ENCODE peak calls at places on chromosomes 12 and 14, in eight cellular contexts. One of them, this sample, is unnamed.

GRCh38 chr14:77641534-77642341 is 25.3 kb upstream of the SPTLC2 start:
- DNase-seq in fibroblast of the conjunctiva: peak; percentile 54
- DNase-seq in GM12865: peak; percentile 81
- DNase-seq in EL: peak; percentile 77
- DNase-seq in GM13976: peak; percentile 83
- DNase-seq in astrocyte of the hippocampus: peak; percentile 46
- DNase-seq in SHP77: no peak
- DNase-seq in neural progenitor cell: no peak
- DNase-seq in this sample: peak; percentile 81

GRCh38 chr14:80959448-80960006 is 4.1 kb downstream of the TSHR start:
- DNase-seq in GM13976: peak; percentile 56
- DNase-seq in EL: peak; percentile 3
- DNase-seq in fibroblast of the conjunctiva: no peak
- DNase-seq in GM12865: peak; percentile 95
- DNase-seq in astrocyte of the hippocampus: no peak
- DNase-seq in SHP77: no peak
- DNase-seq in neural progenitor cell: no peak
- DNase-seq in this sample: no peak

GRCh38 chr12:124848621-124849380 is 14.9 kb downstream of the SCARB1 start:
- DNase-seq in EL: no peak
- DNase-seq in GM12865: no peak
- DNase-seq in GM13976: no peak
- DNase-seq in astrocyte of the hippocampus: no peak
- DNase-seq in SHP77: no peak
- DNase-seq in fibroblast of the conjunctiva: no peak
- DNase-seq in neural progenitor cell: no peak
- DNase-seq in this sample: no peak

GRCh38 chr14:23433457-23433856 is 2.0 kb downstream of the MYH7 start:
- DNase-seq in EL: no peak
- DNase-seq in fibroblast of the conjunctiva: no peak
- DNase-seq in GM12865: no peak
- DNase-seq in GM13976: no peak
- DNase-seq in SHP77: no peak
- DNase-seq in neural progenitor cell: no peak
- DNase-seq in astrocyte of the hippocampus: no peak
- DNase-seq in this sample: no peak

GRCh38 chr12:49225551-49226166 is 36.8 kb upstream of the TUBA1A start:
- DNase-seq in GM12865: no peak
- DNase-seq in fibroblast of the conjunctiva: no peak
- DNase-seq in neural progenitor cell: no peak
- DNase-seq in SHP77: no peak
- DNase-seq in GM13976: no peak
- DNase-seq in astrocyte of the hippocampus: peak; percentile 56
- DNase-seq in EL: peak; percentile 42
- DNase-seq in this sample: peak; percentile 80

GRCh38 chr14:97210202-97210601 is 413.0 kb downstream of the VRK1 start:
- DNase-seq in GM13976: no peak
- DNase-seq in SHP77: no peak
- DNase-seq in astrocyte of the hippocampus: no peak
- DNase-seq in GM12865: no peak
- DNase-seq in neural progenitor cell: no peak
- DNase-seq in fibroblast of the conjunctiva: no peak
- DNase-seq in EL: no peak
- DNase-seq in this sample: no peak

GRCh38 chr12:115174928-115175327 is 491.0 kb upstream of the TBX3 start:
- DNase-seq in SHP77: no peak
- DNase-seq in fibroblast of the conjunctiva: no peak
- DNase-seq in astrocyte of the hippocampus: no peak
- DNase-seq in neural progenitor cell: no peak
- DNase-seq in EL: no peak
- DNase-seq in GM13976: no peak
- DNase-seq in GM12865: no peak
- DNase-seq in this sample: no peak

GRCh38 chr12:129901256-129901655 is 2.6 kb downstream of the TMEM132D start:
- DNase-seq in neural progenitor cell: no peak
- DNase-seq in GM13976: no peak
- DNase-seq in EL: no peak
- DNase-seq in astrocyte of the hippocampus: peak; percentile 58
- DNase-seq in GM12865: no peak
- DNase-seq in fibroblast of the conjunctiva: no peak
- DNase-seq in SHP77: no peak
- DNase-seq in this sample: no peak

GRCh38 chr12:91988076-91988475 is 157.6 kb downstream of the BTG1 start:
- DNase-seq in GM12865: no peak
- DNase-seq in EL: no peak
- DNase-seq in SHP77: no peak
- DNase-seq in fibroblast of the conjunctiva: no peak
- DNase-seq in neural progenitor cell: no peak
- DNase-seq in GM13976: no peak
- DNase-seq in astrocyte of the hippocampus: peak; percentile 72
- DNase-seq in this sample: no peak

GRCh38 chr14:85867450-85867849 is 337.5 kb downstream of the FLRT2 start:
- DNase-seq in GM13976: no peak
- DNase-seq in GM12865: no peak
- DNase-seq in fibroblast of the conjunctiva: no peak
- DNase-seq in SHP77: no peak
- DNase-seq in EL: no peak
- DNase-seq in neural progenitor cell: no peak
- DNase-seq in astrocyte of the hippocampus: no peak
- DNase-seq in this sample: no peak

GRCh38 chr12:108586306-108586705 is 11.6 kb downstream of the TMEM119 start:
- DNase-seq in GM12865: no peak
- DNase-seq in GM13976: peak; percentile 15
- DNase-seq in EL: no peak
- DNase-seq in neural progenitor cell: no peak
- DNase-seq in astrocyte of the hippocampus: no peak
- DNase-seq in fibroblast of the conjunctiva: no peak
- DNase-seq in SHP77: no peak
- DNase-seq in this sample: no peak

GRCh38 chr14:52076334-52076733 is 7.5 kb upstream of the NID2 start:
- DNase-seq in GM12865: no peak
- DNase-seq in EL: peak; percentile 77
- DNase-seq in neural progenitor cell: no peak
- DNase-seq in GM13976: no peak
- DNase-seq in fibroblast of the conjunctiva: no peak
- DNase-seq in astrocyte of the hippocampus: peak; percentile 81
- DNase-seq in SHP77: no peak
- DNase-seq in this sample: no peak

GRCh38 chr14:71341160-71341559 is 433.9 kb downstream of the PCNX1 start:
- DNase-seq in neural progenitor cell: no peak
- DNase-seq in GM13976: no peak
- DNase-seq in EL: no peak
- DNase-seq in GM12865: no peak
- DNase-seq in fibroblast of the conjunctiva: no peak
- DNase-seq in astrocyte of the hippocampus: no peak
- DNase-seq in SHP77: no peak
- DNase-seq in this sample: no peak

GRCh38 chr12:20376984-20377383 is 8.6 kb downstream of the PDE3A start:
- DNase-seq in EL: peak; percentile 33
- DNase-seq in neural progenitor cell: peak; percentile 10
- DNase-seq in GM12865: peak; percentile 17
- DNase-seq in SHP77: no peak
- DNase-seq in fibroblast of the conjunctiva: peak; percentile 17
- DNase-seq in GM13976: no peak
- DNase-seq in astrocyte of the hippocampus: peak; percentile 37
- DNase-seq in this sample: no peak

GRCh38 chr14:37036669-37037341 is 135.6 kb downstream of the SLC25A21 start:
- DNase-seq in GM13976: no peak
- DNase-seq in SHP77: no peak
- DNase-seq in GM12865: peak; percentile 21
- DNase-seq in EL: peak; percentile 26
- DNase-seq in neural progenitor cell: no peak
- DNase-seq in fibroblast of the conjunctiva: peak; percentile 27
- DNase-seq in astrocyte of the hippocampus: peak; percentile 42
- DNase-seq in this sample: no peak

GRCh38 chr12:68932123-68932700 is 759 bp downstream of the CPM start:
- DNase-seq in SHP77: peak; percentile 33
- DNase-seq in fibroblast of the conjunctiva: no peak
- DNase-seq in neural progenitor cell: no peak
- DNase-seq in EL: no peak
- DNase-seq in GM12865: peak; percentile 6
- DNase-seq in GM13976: peak; percentile 41
- DNase-seq in astrocyte of the hippocampus: no peak
- DNase-seq in this sample: no peak

GRCh38 chr14:95260537-95261440 is 58.9 kb downstream of the CLMN start:
- DNase-seq in neural progenitor cell: no peak
- DNase-seq in fibroblast of the conjunctiva: peak; percentile 63
- DNase-seq in astrocyte of the hippocampus: peak; percentile 78
- DNase-seq in GM12865: peak; percentile 55
- DNase-seq in EL: no peak
- DNase-seq in GM13976: peak; percentile 65
- DNase-seq in SHP77: no peak
- DNase-seq in this sample: no peak

GRCh38 chr12:8593246-8593645 is 19.4 kb downstream of the AICDA start:
- DNase-seq in SHP77: no peak
- DNase-seq in EL: no peak
- DNase-seq in neural progenitor cell: no peak
- DNase-seq in fibroblast of the conjunctiva: no peak
- DNase-seq in GM12865: no peak
- DNase-seq in GM13976: no peak
- DNase-seq in astrocyte of the hippocampus: no peak
- DNase-seq in this sample: no peak

GRCh38 chr14:58026967-58027366 is 125.0 kb downstream of the ARMH4 start:
- DNase-seq in fibroblast of the conjunctiva: no peak
- DNase-seq in GM13976: no peak
- DNase-seq in astrocyte of the hippocampus: no peak
- DNase-seq in neural progenitor cell: no peak
- DNase-seq in GM12865: no peak
- DNase-seq in SHP77: no peak
- DNase-seq in EL: no peak
- DNase-seq in this sample: no peak

GRCh38 chr14:75877884-75878283 is 103.9 kb downstream of the TGFB3 start:
- DNase-seq in GM12865: no peak
- DNase-seq in EL: no peak
- DNase-seq in GM13976: no peak
- DNase-seq in fibroblast of the conjunctiva: no peak
- DNase-seq in astrocyte of the hippocampus: no peak
- DNase-seq in SHP77: no peak
- DNase-seq in neural progenitor cell: no peak
- DNase-seq in this sample: no peak

GRCh38 chr12:51395283-51396230 is 4.4 kb upstream of the GALNT6 start:
- DNase-seq in GM13976: peak; percentile 62
- DNase-seq in SHP77: no peak
- DNase-seq in neural progenitor cell: no peak
- DNase-seq in fibroblast of the conjunctiva: no peak
- DNase-seq in EL: no peak
- DNase-seq in astrocyte of the hippocampus: no peak
- DNase-seq in GM12865: peak; percentile 87
- DNase-seq in this sample: no peak

GRCh38 chr12:23655884-23656283 is 293.6 kb downstream of the SOX5 start:
- DNase-seq in SHP77: no peak
- DNase-seq in GM12865: no peak
- DNase-seq in EL: no peak
- DNase-seq in fibroblast of the conjunctiva: no peak
- DNase-seq in GM13976: no peak
- DNase-seq in astrocyte of the hippocampus: no peak
- DNase-seq in neural progenitor cell: no peak
- DNase-seq in this sample: no peak

GRCh38 chr12:88572785-88573565 is 7.3 kb downstream of the KITLG start:
- DNase-seq in GM13976: no peak
- DNase-seq in fibroblast of the conjunctiva: no peak
- DNase-seq in astrocyte of the hippocampus: no peak
- DNase-seq in neural progenitor cell: no peak
- DNase-seq in SHP77: no peak
- DNase-seq in EL: no peak
- DNase-seq in GM12865: no peak
- DNase-seq in this sample: no peak

GRCh38 chr12:6925239-6925542 is 2.6 kb upstream of the ATN1 start:
- DNase-seq in GM12865: no peak
- DNase-seq in neural progenitor cell: peak; percentile 64
- DNase-seq in astrocyte of the hippocampus: no peak
- DNase-seq in EL: no peak
- DNase-seq in SHP77: no peak
- DNase-seq in fibroblast of the conjunctiva: no peak
- DNase-seq in GM13976: no peak
- DNase-seq in this sample: no peak

GRCh38 chr12:131091976-131092691 is 138.4 kb downstream of the ADGRD1 start:
- DNase-seq in EL: no peak
- DNase-seq in fibroblast of the conjunctiva: no peak
- DNase-seq in GM12865: peak; percentile 38
- DNase-seq in SHP77: no peak
- DNase-seq in GM13976: no peak
- DNase-seq in astrocyte of the hippocampus: no peak
- DNase-seq in neural progenitor cell: no peak
- DNase-seq in this sample: peak; percentile 25

GRCh38 chr12:108629824-108630476 is 3.7 kb downstream of the SELPLG start:
- DNase-seq in neural progenitor cell: no peak
- DNase-seq in SHP77: peak; percentile 50
- DNase-seq in GM13976: no peak
- DNase-seq in EL: peak; percentile 95
- DNase-seq in GM12865: no peak
- DNase-seq in fibroblast of the conjunctiva: no peak
- DNase-seq in astrocyte of the hippocampus: peak; percentile 84
- DNase-seq in this sample: peak; percentile 86

GRCh38 chr12:24222968-24223367 is 273.5 kb upstream of the SOX5 start:
- DNase-seq in EL: no peak
- DNase-seq in GM13976: no peak
- DNase-seq in fibroblast of the conjunctiva: peak; percentile 12
- DNase-seq in astrocyte of the hippocampus: peak; percentile 60
- DNase-seq in neural progenitor cell: no peak
- DNase-seq in SHP77: no peak
- DNase-seq in GM12865: no peak
- DNase-seq in this sample: no peak

GRCh38 chr12:104354167-104354867 is 50.8 kb downstream of the EID3 start:
- DNase-seq in SHP77: no peak
- DNase-seq in GM12865: no peak
- DNase-seq in fibroblast of the conjunctiva: no peak
- DNase-seq in astrocyte of the hippocampus: no peak
- DNase-seq in GM13976: no peak
- DNase-seq in EL: no peak
- DNase-seq in neural progenitor cell: no peak
- DNase-seq in this sample: no peak

GRCh38 chr14:23695220-23695999 is 59.2 kb downstream of the DHRS2 start:
- DNase-seq in EL: no peak
- DNase-seq in GM12865: no peak
- DNase-seq in astrocyte of the hippocampus: peak; percentile 11
- DNase-seq in GM13976: no peak
- DNase-seq in fibroblast of the conjunctiva: peak; percentile 6
- DNase-seq in SHP77: no peak
- DNase-seq in neural progenitor cell: peak; percentile 37
- DNase-seq in this sample: no peak

GRCh38 chr12:112998997-112999767 is 20.9 kb downstream of the OAS2 start:
- DNase-seq in GM13976: peak; percentile 25
- DNase-seq in SHP77: peak; percentile 16
- DNase-seq in GM12865: peak; percentile 82
- DNase-seq in fibroblast of the conjunctiva: no peak
- DNase-seq in EL: no peak
- DNase-seq in astrocyte of the hippocampus: no peak
- DNase-seq in neural progenitor cell: no peak
- DNase-seq in this sample: no peak

GRCh38 chr12:105352940-105353635 is 22.6 kb downstream of the C12orf75 start:
- DNase-seq in neural progenitor cell: peak; percentile 11
- DNase-seq in GM12865: no peak
- DNase-seq in fibroblast of the conjunctiva: no peak
- DNase-seq in GM13976: no peak
- DNase-seq in SHP77: no peak
- DNase-seq in astrocyte of the hippocampus: peak; percentile 83
- DNase-seq in EL: no peak
- DNase-seq in this sample: no peak